ENCODE peak calls at places on chromosomes 7 and 10, in nine cellular contexts. One of them, this sample, is unnamed.

GRCh38 chr7:125877251-125877650 is 947.6 kb upstream of the POT1 start:
- DNase-seq in midbrain: no peak
- DNase-seq in stimulated activated CD4-positive, alpha-beta T cell treated with anti-CD3 and anti-CD28 coated beads, Interleukin-1b, Interleukin-23, amount 100 ng/mL, for 24 hours: no peak
- DNase-seq in ACHN: no peak
- DNase-seq in left lobe of liver: no peak
- DNase-seq in endothelial cell of umbilical vein: no peak
- DNase-seq in IMR-90: no peak
- DNase-seq in aorta: no peak
- DNase-seq in coronary artery: no peak
- DNase-seq in this sample: no peak

GRCh38 chr7:120170849-120171248 is 102.1 kb upstream of the KCND2 start:
- DNase-seq in endothelial cell of umbilical vein: no peak
- DNase-seq in aorta: no peak
- DNase-seq in midbrain: no peak
- DNase-seq in left lobe of liver: no peak
- DNase-seq in stimulated activated CD4-positive, alpha-beta T cell treated with anti-CD3 and anti-CD28 coated beads, Interleukin-1b, Interleukin-23, amount 100 ng/mL, for 24 hours: no peak
- DNase-seq in coronary artery: no peak
- DNase-seq in ACHN: no peak
- DNase-seq in IMR-90: peak; percentile 15
- DNase-seq in this sample: no peak

GRCh38 chr7:29332875-29333482 is 138.4 kb downstream of the CHN2 start:
- DNase-seq in midbrain: no peak
- DNase-seq in aorta: no peak
- DNase-seq in coronary artery: no peak
- DNase-seq in left lobe of liver: no peak
- DNase-seq in endothelial cell of umbilical vein: no peak
- DNase-seq in ACHN: no peak
- DNase-seq in IMR-90: no peak
- DNase-seq in stimulated activated CD4-positive, alpha-beta T cell treated with anti-CD3 and anti-CD28 coated beads, Interleukin-1b, Interleukin-23, amount 100 ng/mL, for 24 hours: no peak
- DNase-seq in this sample: no peak

GRCh38 chr7:11082121-11082520 is 108.4 kb downstream of the PHF14 start:
- DNase-seq in ACHN: no peak
- DNase-seq in stimulated activated CD4-positive, alpha-beta T cell treated with anti-CD3 and anti-CD28 coated beads, Interleukin-1b, Interleukin-23, amount 100 ng/mL, for 24 hours: no peak
- DNase-seq in midbrain: no peak
- DNase-seq in coronary artery: no peak
- DNase-seq in aorta: no peak
- DNase-seq in IMR-90: no peak
- DNase-seq in left lobe of liver: no peak
- DNase-seq in endothelial cell of umbilical vein: no peak
- DNase-seq in this sample: no peak

GRCh38 chr7:46071076-46071475 is 150.0 kb upstream of the IGFBP3 start:
- DNase-seq in endothelial cell of umbilical vein: no peak
- DNase-seq in stimulated activated CD4-positive, alpha-beta T cell treated with anti-CD3 and anti-CD28 coated beads, Interleukin-1b, Interleukin-23, amount 100 ng/mL, for 24 hours: no peak
- DNase-seq in midbrain: no peak
- DNase-seq in ACHN: no peak
- DNase-seq in aorta: no peak
- DNase-seq in left lobe of liver: no peak
- DNase-seq in IMR-90: no peak
- DNase-seq in coronary artery: no peak
- DNase-seq in this sample: no peak

GRCh38 chr7:112337177-112337576 is 113.1 kb upstream of the IFRD1 start:
- DNase-seq in left lobe of liver: no peak
- DNase-seq in ACHN: no peak
- DNase-seq in coronary artery: no peak
- DNase-seq in aorta: no peak
- DNase-seq in IMR-90: no peak
- DNase-seq in stimulated activated CD4-positive, alpha-beta T cell treated with anti-CD3 and anti-CD28 coated beads, Interleukin-1b, Interleukin-23, amount 100 ng/mL, for 24 hours: no peak
- DNase-seq in endothelial cell of umbilical vein: peak; percentile 4
- DNase-seq in midbrain: no peak
- DNase-seq in this sample: no peak

GRCh38 chr10:82922755-82923154 is 1047.8 kb downstream of the NRG3 start:
- DNase-seq in IMR-90: no peak
- DNase-seq in left lobe of liver: no peak
- DNase-seq in midbrain: no peak
- DNase-seq in coronary artery: no peak
- DNase-seq in ACHN: peak; percentile 7
- DNase-seq in stimulated activated CD4-positive, alpha-beta T cell treated with anti-CD3 and anti-CD28 coated beads, Interleukin-1b, Interleukin-23, amount 100 ng/mL, for 24 hours: no peak
- DNase-seq in endothelial cell of umbilical vein: no peak
- DNase-seq in aorta: no peak
- DNase-seq in this sample: peak; percentile 38

GRCh38 chr7:15016726-15017125 is 114.2 kb upstream of the DGKB start:
- DNase-seq in left lobe of liver: no peak
- DNase-seq in midbrain: no peak
- DNase-seq in stimulated activated CD4-positive, alpha-beta T cell treated with anti-CD3 and anti-CD28 coated beads, Interleukin-1b, Interleukin-23, amount 100 ng/mL, for 24 hours: no peak
- DNase-seq in aorta: no peak
- DNase-seq in ACHN: no peak
- DNase-seq in IMR-90: no peak
- DNase-seq in coronary artery: no peak
- DNase-seq in endothelial cell of umbilical vein: peak; percentile 51
- DNase-seq in this sample: no peak

GRCh38 chr7:23003505-23004246 is 10.3 kb downstream of the HYCC1 start:
- DNase-seq in IMR-90: peak; percentile 15
- DNase-seq in coronary artery: no peak
- DNase-seq in midbrain: no peak
- DNase-seq in aorta: no peak
- DNase-seq in stimulated activated CD4-positive, alpha-beta T cell treated with anti-CD3 and anti-CD28 coated beads, Interleukin-1b, Interleukin-23, amount 100 ng/mL, for 24 hours: no peak
- DNase-seq in left lobe of liver: no peak
- DNase-seq in ACHN: no peak
- DNase-seq in endothelial cell of umbilical vein: no peak
- DNase-seq in this sample: no peak

GRCh38 chr10:21519981-21520436 is 5.5 kb downstream of the SKIDA1 start:
- DNase-seq in IMR-90: peak; percentile 84
- DNase-seq in endothelial cell of umbilical vein: peak; percentile 84
- DNase-seq in coronary artery: no peak
- DNase-seq in stimulated activated CD4-positive, alpha-beta T cell treated with anti-CD3 and anti-CD28 coated beads, Interleukin-1b, Interleukin-23, amount 100 ng/mL, for 24 hours: no peak
- DNase-seq in ACHN: no peak
- DNase-seq in left lobe of liver: no peak
- DNase-seq in aorta: no peak
- DNase-seq in midbrain: peak; percentile 28
- DNase-seq in this sample: peak; percentile 66

This sample was measured in EL.